ENCODE peak calls at places on chromosomes 3 and 15, in six cellular contexts. N is H54; W is skeletal muscle cell; J is T-helper 17 cell; L is LHCN-M2; B is stimulated activated CD8-positive, alpha-beta memory T cell treated with anti-CD3 and anti-CD28 coated beads, Interleukin-7, amount 100 ng/mL, for 1 hour. G is an unnamed sample.

GRCh38 chr3:170914690-170915089 is 6.3 kb upstream of the EIF5A2 start:
- DNase-seq in N (no peak), B (no peak), L (no peak), J (no peak), W (no peak), G (no peak)

GRCh38 chr3:176861137-176861536 is 336.1 kb downstream of the TBL1XR1 start:
- DNase-seq in B (no peak), L (no peak), W (no peak), J (no peak), N (no peak), G (no peak)

GRCh38 chr3:34260991-34261365 is 462.5 kb downstream of the PDCD6IP start:
- DNase-seq in W (no peak), B (no peak), L (peak), N (no peak), J (no peak), G (no peak)

GRCh38 chr15:94229591-94230365 is 1.6 kb upstream of the MCTP2 start:
- DNase-seq in B (no peak), W (no peak), J (no peak), L (no peak), N (no peak), G (no peak)

GRCh38 chr3:64916937-64917336 is 229.1 kb upstream of the ADAMTS9 start:
- DNase-seq in N (no peak), J (no peak), L (no peak), W (no peak), B (no peak), G (no peak)

GRCh38 chr3:194993896-194994295 is 277.1 kb downstream of the XXYLT1 start:
- DNase-seq in B (no peak), W (no peak), L (no peak), N (no peak), J (no peak), G (peak)

GRCh38 chr15:70806992-70807712 is 43.8 kb upstream of the UACA start:
- DNase-seq in J (no peak), B (no peak), W (no peak), L (no peak), N (no peak), G (no peak)

GRCh38 chr3:52237006-52237658 is 1.8 kb downstream of the TWF2 start:
- DNase-seq in N (no peak), L (no peak), J (no peak), W (no peak), B (no peak), G (no peak)

GRCh38 chr3:88671594-88671993 is 435.8 kb upstream of the EPHA3 start:
- DNase-seq in B (no peak), L (no peak), N (no peak), W (no peak), J (no peak), G (no peak)

GRCh38 chr3:109023656-109024254 is 70.1 kb upstream of the GUCA1C start:
- DNase-seq in J (peak), W (peak), L (peak), B (peak), N (no peak), G (peak)

GRCh38 chr15:58293622-58294550 is 137.9 kb upstream of the LIPC start:
- DNase-seq in J (no peak), B (no peak), N (no peak), L (no peak), W (no peak), G (no peak)

GRCh38 chr15:42048821-42049200 is 28.0 kb upstream of the PLA2G4E start:
- DNase-seq in N (no peak), B (no peak), W (no peak), J (no peak), L (no peak), G (no peak)

GRCh38 chr15:48761393-48762158 is 49.3 kb downstream of the CEP152 start:
- DNase-seq in J (no peak), N (no peak), W (no peak), L (no peak), B (no peak), G (no peak)

GRCh38 chr3:60992395-60992794 is 258.9 kb downstream of the FHIT start:
- DNase-seq in N (no peak), W (no peak), L (no peak), B (no peak), J (no peak), G (no peak)

GRCh38 chr3:46222435-46223161 is 14.5 kb upstream of the CCR1 start:
- DNase-seq in J (no peak), L (no peak), B (no peak), N (no peak), W (no peak), G (no peak)

GRCh38 chr3:40869939-40870338 is 329.4 kb upstream of the CTNNB1 start:
- DNase-seq in L (no peak), W (no peak), N (no peak), J (no peak), B (no peak), G (no peak)

GRCh38 chr3:23915537-23916108 is 1.2 kb downstream of the NKIRAS1 start:
- DNase-seq in J (no peak), L (peak), N (no peak), B (no peak), W (no peak), G (no peak)

GRCh38 chr15:60070838-60071493 is 66.9 kb downstream of the FOXB1 start:
- DNase-seq in N (peak), B (no peak), J (no peak), W (peak), L (peak), G (no peak)

GRCh38 chr15:50764331-50765201 is 940 bp downstream of the SPPL2A start:
- DNase-seq in L (no peak), W (no peak), B (no peak), J (no peak), N (no peak), G (no peak)

GRCh38 chr3:15831927-15832326 is 34.1 kb upstream of the ANKRD28 start:
- DNase-seq in N (no peak), W (no peak), B (no peak), J (no peak), L (no peak), G (no peak)

GRCh38 chr3:100457811-100458210 is 34.6 kb upstream of the TMEM45A start:
- DNase-seq in N (no peak), W (no peak), J (no peak), B (no peak), L (no peak), G (no peak)

GRCh38 chr15:54559405-54560064 is 581.3 kb downstream of the UNC13C start:
- DNase-seq in B (no peak), J (no peak), W (no peak), L (no peak), N (no peak), G (no peak)

GRCh38 chr15:93382196-93382820 is 293.3 kb upstream of the RGMA start:
- DNase-seq in B (no peak), L (no peak), J (no peak), N (no peak), W (no peak), G (no peak)

GRCh38 chr3:126131881-126132750 is 48.2 kb upstream of the SLC41A3 start:
- DNase-seq in J (no peak), B (no peak), L (no peak), W (no peak), N (no peak), G (peak)

GRCh38 chr15:78921517-78921916 is 23.3 kb downstream of the CTSH start:
- DNase-seq in N (no peak), L (no peak), J (no peak), B (no peak), W (no peak), G (no peak)

GRCh38 chr15:50452927-50453326 is 28.7 kb downstream of the USP8 start:
- DNase-seq in L (no peak), B (no peak), N (no peak), J (no peak), W (no peak), G (no peak)

G was measured in activated CD8-positive, alpha-beta memory T cell treated with anti-CD3 and anti-CD28 coated beads, Interleukin-2, amount 50 U/mL, for 48 hours.